ENCODE peak calls at places on chromosomes 13 and 19, in nine cellular contexts. R is hepatic stellate cell, X is GM04504, T is right lobe of liver, M is BE2C, Y is fibroblast of the aortic adventitia, I is AG04449, B is lower lobe of right lung, N is nephron progenitor cell. O is an unnamed sample.

GRCh38 chr19:45742969-45743368 is 9.7 kb downstream of the MEIOSIN start:
- DNase-seq in Y (no peak), T (no peak), R (no peak), I (no peak), X (no peak), N (no peak), B (no peak), M (no peak), O (no peak)

GRCh38 chr13:32428581-32429072 is 697 bp upstream of the N4BP2L1 start:
- DNase-seq in N (no peak), X (no peak), B (no peak), I (no peak), M (no peak), Y (no peak), R (no peak), T (no peak), O (no peak)

GRCh38 chr19:42235181-42235580 is 7.2 kb downstream of the GSK3A start:
- DNase-seq in B (no peak), T (no peak), N (no peak), I (no peak), M (no peak), X (no peak), Y (no peak), R (no peak), O (no peak)

GRCh38 chr13:21060063-21060826 is 1.1 kb downstream of the LATS2 start:
- DNase-seq in B (peak), T (peak), M (no peak), R (no peak), N (peak), I (no peak), Y (peak), X (no peak), O (no peak)

GRCh38 chr13:63455938-63456337 is 2040.3 kb upstream of the PCDH20 start:
- DNase-seq in I (no peak), T (no peak), B (no peak), X (no peak), N (no peak), Y (no peak), M (no peak), R (no peak), O (no peak)

GRCh38 chr13:20465218-20465879 is 60.3 kb downstream of the CRYL1 start:
- DNase-seq in Y (peak), M (no peak), I (no peak), B (no peak), R (no peak), T (no peak), X (no peak), N (no peak), O (no peak)

GRCh38 chr19:48329167-48329891 is 4.0 kb downstream of the EMP3 start:
- DNase-seq in R (peak), B (no peak), I (no peak), M (no peak), Y (peak), T (no peak), N (no peak), X (no peak), O (peak)

GRCh38 chr13:22012676-22013075 is 341.8 kb downstream of the FGF9 start:
- DNase-seq in Y (no peak), I (no peak), N (no peak), R (no peak), X (no peak), T (no peak), B (no peak), M (no peak), O (peak)

GRCh38 chr19:38095411-38096308 is 128.4 kb downstream of the DPF1 start:
- DNase-seq in T (peak), Y (peak), B (peak), X (peak), I (no peak), N (peak), M (peak), R (peak), O (peak)

GRCh38 chr19:9966448-9966847 is 30.1 kb upstream of the OLFM2 start:
- DNase-seq in M (no peak), B (no peak), N (peak), R (no peak), X (no peak), I (no peak), T (no peak), Y (no peak), O (no peak)

GRCh38 chr19:21603431-21604153 is 98.2 kb downstream of the ZNF429 start:
- DNase-seq in N (no peak), B (no peak), Y (no peak), T (no peak), R (no peak), X (no peak), M (peak), I (no peak), O (no peak)

GRCh38 chr19:55460670-55461258 is 678 bp downstream of the ISOC2 start:
- DNase-seq in T (peak), M (peak), N (peak), X (peak), R (peak), Y (peak), I (no peak), B (peak), O (peak)

GRCh38 chr19:58498316-58499020 is 13.3 kb downstream of the SLC27A5 start:
- DNase-seq in M (no peak), Y (no peak), B (peak), I (no peak), N (no peak), X (no peak), T (no peak), R (no peak), O (peak)

GRCh38 chr19:862529-863304 is 3.3 kb downstream of the CFD start:
- DNase-seq in N (peak), R (peak), B (peak), T (peak), X (no peak), M (peak), I (no peak), Y (no peak), O (peak)

GRCh38 chr13:42865703-42866102 is 84.3 kb downstream of the FAM216B start:
- DNase-seq in N (no peak), Y (peak), M (peak), B (no peak), I (no peak), R (no peak), X (no peak), T (no peak), O (no peak)

GRCh38 chr13:113407103-113407530 is 43.2 kb upstream of the GRTP1 start:
- DNase-seq in T (no peak), B (no peak), R (no peak), Y (no peak), X (no peak), M (no peak), I (no peak), N (no peak), O (peak)

GRCh38 chr19:54266133-54266532 is 9.1 kb upstream of the LILRB5 start:
- DNase-seq in X (no peak), T (peak), R (no peak), I (no peak), B (peak), M (peak), N (peak), Y (peak), O (peak)

GRCh38 chr19:4543856-4544647 is 4.2 kb upstream of the LRG1 start:
- DNase-seq in R (no peak), N (no peak), X (no peak), Y (no peak), B (no peak), M (no peak), I (no peak), T (no peak), O (no peak)

GRCh38 chr13:31409678-31410356 is 210.0 kb downstream of the B3GLCT start:
- DNase-seq in X (no peak), M (no peak), N (no peak), R (no peak), Y (peak), I (no peak), B (no peak), T (no peak), O (no peak)

GRCh38 chr13:50326746-50327145 is 311.5 kb downstream of the KCNRG start:
- DNase-seq in X (peak), N (no peak), B (no peak), I (no peak), T (no peak), R (no peak), M (no peak), Y (peak), O (no peak)

GRCh38 chr13:102484329-102484728 is 82.5 kb upstream of the FGF14 start:
- DNase-seq in T (no peak), N (no peak), X (no peak), B (no peak), Y (peak), R (no peak), M (peak), I (no peak), O (no peak)

GRCh38 chr19:38507551-38508127 is 74.1 kb downstream of the RYR1 start:
- DNase-seq in T (no peak), Y (no peak), N (no peak), R (no peak), B (no peak), I (no peak), X (no peak), M (no peak), O (no peak)

GRCh38 chr19:6458695-6459355 is 767 bp downstream of the SLC25A23 start:
- DNase-seq in Y (no peak), X (no peak), B (no peak), I (no peak), T (peak), M (no peak), R (no peak), N (no peak), O (peak)

GRCh38 chr13:59891053-59891452 is 272.7 kb downstream of the DIAPH3 start:
- DNase-seq in I (no peak), N (no peak), B (no peak), X (no peak), M (no peak), R (no peak), Y (no peak), T (no peak), O (no peak)

GRCh38 chr13:76632388-76633044 is 253.7 kb downstream of the KCTD12 start:
- DNase-seq in R (no peak), B (no peak), T (no peak), Y (no peak), X (no peak), I (no peak), M (no peak), N (peak), O (peak)

GRCh38 chr19:58362272-58362994 is at the start of gene ZNF497:
- DNase-seq in I (peak), B (peak), X (peak), Y (peak), T (peak), M (peak), R (peak), N (peak), O (peak)

GRCh38 chr19:5691930-5692784 is 2.1 kb downstream of the RPL36 start:
- DNase-seq in T (no peak), R (no peak), M (peak), B (peak), N (no peak), Y (peak), I (no peak), X (no peak), O (no peak)

GRCh38 chr19:769610-770009 is 18.7 kb downstream of the MISP start:
- DNase-seq in Y (no peak), B (no peak), T (no peak), N (no peak), R (no peak), X (no peak), M (no peak), I (no peak), O (no peak)

GRCh38 chr13:20127263-20127562 is 33.6 kb downstream of the GJA3 start:
- DNase-seq in X (no peak), B (no peak), R (no peak), N (no peak), I (no peak), Y (no peak), T (no peak), M (no peak), O (no peak)

GRCh38 chr19:42410371-42410770 is 16.8 kb downstream of the LIPE start:
- DNase-seq in B (peak), N (no peak), T (no peak), I (no peak), R (no peak), Y (no peak), M (no peak), X (no peak), O (no peak)

GRCh38 chr19:40604647-40605200 is 3.6 kb downstream of the LTBP4 start:
- DNase-seq in I (no peak), N (no peak), R (no peak), T (no peak), B (no peak), X (no peak), M (no peak), Y (no peak), O (peak)

GRCh38 chr13:42644841-42645240 is 70.9 kb downstream of the TNFSF11 start:
- DNase-seq in X (no peak), Y (no peak), I (no peak), T (no peak), M (no peak), N (no peak), R (no peak), B (no peak), O (no peak)